ENCODE peak calls at places on chromosomes 1 and 21, in seven cellular contexts. V is bronchial epithelial cell, S is choroid plexus epithelial cell, Y is endothelial cell, O is hepatocyte, W is sigmoid colon, H is Caco-2. I is an unnamed sample.

GRCh38 chr1:67298762-67299161 is 8.9 kb upstream of the IL12RB2 start:
- DNase-seq in V (no peak), S (no peak), Y (no peak), O (no peak), W (no peak), H (no peak), I (no peak)

GRCh38 chr1:3518256-3518655 is 63.8 kb downstream of the ARHGEF16 start:
- DNase-seq in V (no peak), S (no peak), Y (no peak), O (no peak), W (no peak), H (no peak), I (no peak)

GRCh38 chr1:167136191-167136614 is 42.3 kb downstream of the STYXL2 start:
- DNase-seq in V (peak), S (peak), Y (no peak), O (peak), W (no peak), H (no peak), I (no peak)

GRCh38 chr1:11692899-11693590 is 1.5 kb downstream of the DRAXIN start:
- DNase-seq in V (peak), S (peak), Y (no peak), O (no peak), W (no peak), H (no peak), I (no peak)

GRCh38 chr21:40204956-40205355 is 337.7 kb downstream of the PCP4 start:
- DNase-seq in V (no peak), S (no peak), Y (no peak), O (peak), W (no peak), H (no peak), I (no peak)

GRCh38 chr1:94614980-94615379 is 73.4 kb upstream of the F3 start:
- DNase-seq in V (no peak), S (peak), Y (no peak), O (no peak), W (no peak), H (no peak), I (no peak)

GRCh38 chr1:63918395-63918945 is 144.7 kb downstream of the ROR1 start:
- DNase-seq in V (no peak), S (no peak), Y (no peak), O (no peak), W (no peak), H (no peak), I (no peak)

GRCh38 chr21:44418108-44418875 is 37.0 kb upstream of the LRRC3 start:
- DNase-seq in V (no peak), S (no peak), Y (no peak), O (no peak), W (peak), H (peak), I (no peak)

GRCh38 chr1:71312545-71312944 is 231.7 kb upstream of the ZRANB2 start:
- DNase-seq in V (no peak), S (no peak), Y (no peak), O (no peak), W (no peak), H (no peak), I (no peak)

GRCh38 chr1:227234998-227235405 is 83.3 kb downstream of the CDC42BPA start:
- DNase-seq in V (peak), S (peak), Y (peak), O (peak), W (no peak), H (peak), I (peak)

GRCh38 chr1:74908131-74908530 is 175.2 kb downstream of the TYW3 start:
- DNase-seq in V (no peak), S (no peak), Y (no peak), O (no peak), W (no peak), H (no peak), I (no peak)

GRCh38 chr1:2231667-2232254 is 3.6 kb downstream of the SKI start:
- DNase-seq in V (peak), S (peak), Y (no peak), O (peak), W (peak), H (no peak), I (peak)

GRCh38 chr1:91022518-91022929 is 689 bp upstream of the ZNF644 start:
- DNase-seq in V (no peak), S (no peak), Y (no peak), O (no peak), W (no peak), H (no peak), I (no peak)

GRCh38 chr1:38154089-38154470 is 107.5 kb upstream of the POU3F1 start:
- DNase-seq in V (no peak), S (no peak), Y (no peak), O (no peak), W (no peak), H (no peak), I (no peak)
- TF ChIP-seq CTCF in V (no peak), S (no peak), Y (no peak), O (no peak), W (no peak), H (no peak), I (no peak)

DNA sequence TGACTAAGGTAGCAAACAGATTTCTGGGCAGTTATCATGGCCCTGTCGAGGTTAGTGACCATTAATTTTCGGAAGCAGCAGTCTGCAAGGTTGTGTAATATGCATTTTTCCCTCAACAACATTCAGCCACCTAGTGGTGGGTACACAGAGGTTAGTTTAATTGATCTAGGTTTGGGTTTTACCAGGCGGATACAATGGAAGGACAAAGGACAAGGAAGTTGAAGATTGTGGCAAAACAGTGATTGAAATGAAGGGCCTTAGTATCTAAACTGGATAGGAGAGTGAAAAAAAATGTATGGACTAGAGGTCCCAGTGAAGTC is 2.6 kb downstream of the ARMH1 start:
- DNase-seq in V (peak), S (peak), Y (no peak), O (peak), W (no peak), H (no peak), I (no peak)
- TF ChIP-seq CTCF in V (peak), S (peak), Y (peak), O (peak), W (no peak), H (peak), I (peak)

GRCh38 chr1:195970209-195970608 is 638.0 kb downstream of the KCNT2 start:
- DNase-seq in V (no peak), S (no peak), Y (no peak), O (no peak), W (no peak), H (no peak), I (no peak)

GRCh38 chr1:195971589-195971988 is 636.7 kb downstream of the KCNT2 start:
- DNase-seq in V (no peak), S (no peak), Y (no peak), O (no peak), W (no peak), H (no peak), I (no peak)
- TF ChIP-seq CTCF in V (no peak), S (no peak), Y (no peak), O (no peak), W (no peak), H (no peak), I (no peak)

DNA sequence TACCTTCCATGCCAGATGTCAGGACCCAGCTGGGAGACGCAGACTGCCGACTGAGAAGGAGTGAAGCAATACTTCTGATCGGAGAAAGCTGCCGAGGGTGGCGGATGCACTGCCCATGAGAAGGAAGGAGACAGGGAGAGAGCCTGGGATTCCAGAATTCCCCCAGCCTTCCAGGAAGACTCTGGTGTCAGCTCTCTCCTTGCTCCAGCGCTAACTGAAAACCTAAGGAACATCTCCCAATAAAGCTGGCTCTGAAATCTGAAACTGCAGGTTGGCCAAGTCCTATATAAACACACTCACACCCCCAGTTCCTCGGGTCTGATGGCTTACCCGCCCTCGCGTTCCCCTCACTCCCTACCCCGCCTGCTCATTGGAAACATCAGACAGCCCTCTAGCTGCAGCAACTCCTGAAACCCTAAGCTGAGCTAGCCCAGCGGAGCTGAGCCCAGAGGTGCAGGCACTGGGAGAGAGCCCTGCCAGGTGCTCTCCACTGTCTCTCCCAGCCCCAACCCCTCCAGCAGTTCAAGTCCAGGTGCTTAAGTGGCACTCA is 52.3 kb downstream of the PLEKHA6 start:
- DNase-seq in V (no peak), S (peak), Y (peak), O (peak), W (peak), H (no peak), I (no peak)
- TF ChIP-seq CTCF in V (peak), S (peak), Y (no peak), O (peak), W (no peak), H (no peak), I (no peak)

I was measured in neural crest cell.